ENCODE peak calls at places on chromosomes 11 and 22, in six cellular contexts. D, Z, G, U, I and F are unnamed samples.
A peak's percentile ranks its signal among the peaks of the same experiment; 100 is the strongest.

GRCh38 chr11:117879516-117880480 is 3.3 kb upstream of the FXYD6 start:
- DNase-seq in D (no peak), Z (no peak), G (no peak), U (no peak), I (no peak), F (no peak)

GRCh38 chr22:45672564-45673481 is 1.2 kb downstream of the ATXN10 start:
- DNase-seq in D (no peak), Z (peak; percentile 24), G (no peak), U (no peak), I (peak; percentile 28), F (no peak)

GRCh38 chr22:37812869-37813678 is 5.3 kb downstream of the GCAT start:
- DNase-seq in D (no peak), Z (no peak), G (no peak), U (no peak), I (no peak), F (no peak)

GRCh38 chr11:75700940-75701339 is 16.7 kb upstream of the MOGAT2 start:
- DNase-seq in D (no peak), Z (no peak), G (no peak), U (no peak), I (no peak), F (no peak)

GRCh38 chr11:70322653-70323052 is 52.2 kb downstream of the PPFIA1 start:
- DNase-seq in D (no peak), Z (no peak), G (no peak), U (no peak), I (no peak), F (no peak)

GRCh38 chr11:65903068-65903481 is 2.9 kb upstream of the FOSL1 start:
- DNase-seq in D (peak; percentile 90), Z (peak; percentile 69), G (no peak), U (no peak), I (no peak), F (no peak)

GRCh38 chr11:108947654-108948570 is 283.0 kb downstream of the DDX10 start:
- DNase-seq in D (peak; percentile 44), Z (peak; percentile 59), G (no peak), U (no peak), I (no peak), F (no peak)

GRCh38 chr11:126478466-126478865 is 123.0 kb downstream of the ST3GAL4 start:
- DNase-seq in D (no peak), Z (no peak), G (no peak), U (no peak), I (no peak), F (no peak)

GRCh38 chr11:130772266-130773227 is 143.7 kb downstream of the SNX19 start:
- DNase-seq in D (peak; percentile 67), Z (peak; percentile 98), G (no peak), U (no peak), I (no peak), F (no peak)

GRCh38 chr11:75022759-75023396 is 34.1 kb downstream of the NEU3 start:
- DNase-seq in D (peak; percentile 88), Z (peak; percentile 90), G (peak; percentile 67), U (peak; percentile 87), I (peak; percentile 77), F (peak; percentile 75)

GRCh38 chr22:36816635-36817428 is at the start of gene PVALB:
- DNase-seq in D (no peak), Z (peak; percentile 27), G (no peak), U (no peak), I (no peak), F (no peak)

GRCh38 chr22:19942886-19943664 is 1.5 kb upstream of the TXNRD2 start:
- DNase-seq in D (peak; percentile 51), Z (peak; percentile 82), G (no peak), U (no peak), I (peak; percentile 27), F (no peak)

GRCh38 chr11:79255965-79256364 is 184.9 kb downstream of the TENM4 start:
- DNase-seq in D (no peak), Z (no peak), G (no peak), U (no peak), I (no peak), F (no peak)

GRCh38 chr11:1078191-1078601 is 3.5 kb downstream of the MUC2 start:
- DNase-seq in D (no peak), Z (no peak), G (no peak), U (no peak), I (no peak), F (no peak)

GRCh38 chr11:9941991-9942390 is 278.1 kb downstream of the SWAP70 start:
- DNase-seq in D (no peak), Z (no peak), G (no peak), U (no peak), I (no peak), F (no peak)

GRCh38 chr11:64787526-64788320 is 9.4 kb upstream of the SF1 start:
- DNase-seq in D (peak; percentile 45), Z (peak; percentile 53), G (peak; percentile 24), U (no peak), I (peak; percentile 70), F (peak; percentile 45)

GRCh38 chr11:46295312-46295995 is 18.0 kb downstream of the CREB3L1 start:
- DNase-seq in D (peak; percentile 87), Z (peak; percentile 66), G (peak; percentile 76), U (peak; percentile 41), I (peak; percentile 77), F (peak; percentile 25)

GRCh38 chr11:87281496-87281895 is 243.8 kb downstream of the TMEM135 start:
- DNase-seq in D (peak; percentile 31), Z (peak; percentile 94), G (no peak), U (no peak), I (no peak), F (no peak)

GRCh38 chr11:114796954-114797721 is 118.8 kb downstream of the NXPE2 start:
- DNase-seq in D (no peak), Z (no peak), G (no peak), U (no peak), I (no peak), F (no peak)

GRCh38 chr11:117230981-117231636 is 764 bp downstream of the PCSK7 start:
- DNase-seq in D (no peak), Z (no peak), G (no peak), U (no peak), I (peak; percentile 12), F (no peak)

GRCh38 chr22:19750666-19751490 is 9.7 kb upstream of the TBX1 start:
- DNase-seq in D (peak; percentile 42), Z (no peak), G (no peak), U (no peak), I (no peak), F (no peak)